ENCODE peak calls at places on chromosomes 7 and 10, in eight cellular contexts. L is HL-60, U is ovary, S is left ventricle myocardium inferior, W is neural progenitor cell, G is caudate nucleus, C is pancreas, N is tibial artery. A is an unnamed sample.

GRCh38 chr7:142033154-142033553 is 37.5 kb downstream of the MGAM start:
- DNase-seq in L (no peak), U (no peak), S (no peak), W (no peak), G (no peak), C (no peak), N (no peak), A (no peak)

GRCh38 chr10:84452006-84452405 is 123.6 kb downstream of the CCSER2 start:
- DNase-seq in L (no peak), U (no peak), S (no peak), W (no peak), G (peak), C (no peak), N (no peak), A (no peak)

GRCh38 chr10:103853428-103854264 is 1.7 kb downstream of the SH3PXD2A start:
- DNase-seq in L (no peak), U (no peak), S (no peak), W (no peak), G (no peak), C (no peak), N (no peak), A (no peak)

GRCh38 chr7:388023-388355 is 98.0 kb downstream of the FOXL3 start:
- DNase-seq in L (no peak), U (no peak), S (no peak), W (no peak), G (no peak), C (no peak), N (no peak), A (no peak)

GRCh38 chr10:98624963-98625362 is 178.2 kb upstream of the HPS1 start:
- DNase-seq in L (no peak), U (no peak), S (no peak), W (no peak), G (no peak), C (no peak), N (no peak), A (no peak)

GRCh38 chr10:75708060-75708459 is 276.6 kb downstream of the LRMDA start:
- DNase-seq in L (no peak), U (no peak), S (no peak), W (no peak), G (no peak), C (no peak), N (no peak), A (peak)

GRCh38 chr7:108263364-108263951 is 133.3 kb upstream of the LAMB4 start:
- DNase-seq in L (no peak), U (no peak), S (no peak), W (no peak), G (no peak), C (no peak), N (no peak), A (no peak)

GRCh38 chr10:6300106-6300783 is 97.5 kb downstream of the PFKFB3 start:
- DNase-seq in L (peak), U (no peak), S (no peak), W (no peak), G (no peak), C (no peak), N (peak), A (no peak)

GRCh38 chr10:34885901-34886300 is 70.8 kb upstream of the PARD3 start:
- DNase-seq in L (no peak), U (no peak), S (no peak), W (no peak), G (no peak), C (no peak), N (no peak), A (no peak)

DNA sequence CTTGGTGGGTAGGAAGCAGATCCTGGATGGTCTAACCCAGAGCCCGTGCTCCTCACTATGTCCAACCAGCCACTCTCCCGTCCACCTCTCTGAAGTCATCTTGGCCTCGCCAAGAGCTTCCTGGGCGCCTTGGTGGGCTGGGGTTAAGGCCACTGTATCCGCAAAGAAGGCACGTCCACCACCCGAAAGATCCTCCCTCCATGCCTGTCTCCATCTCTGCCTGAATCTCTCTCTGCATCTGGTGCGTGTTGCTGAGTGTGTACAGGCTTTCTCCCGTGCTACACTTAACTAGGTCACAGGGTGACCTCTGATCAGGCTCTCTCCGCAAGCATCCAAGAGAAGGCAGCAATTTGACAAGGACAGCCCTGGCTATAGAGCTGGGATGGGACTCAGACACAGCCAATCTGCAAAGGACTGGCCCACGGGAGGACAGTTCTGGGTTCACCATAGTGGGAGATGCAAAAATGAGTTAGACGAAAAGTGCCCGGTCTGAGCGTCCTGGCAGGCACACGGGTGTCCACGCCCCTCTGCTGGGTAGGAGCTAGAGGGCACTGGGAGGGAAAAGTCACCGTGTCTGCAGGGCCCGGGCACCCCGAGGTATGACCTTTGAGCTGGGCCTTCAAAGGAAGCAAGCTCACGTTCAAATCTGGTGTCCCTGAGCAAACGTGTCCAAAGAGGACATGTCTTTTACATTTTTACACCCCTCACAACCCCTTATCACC is 9.4 kb upstream of the RFC2 start:
- DNase-seq in L (no peak), U (no peak), S (no peak), W (no peak), G (no peak), C (no peak), N (no peak), A (no peak)
- H3K27ac ChIP-seq in L (no peak), U (no peak), S (no peak), W (no peak), G (no peak), C (no peak), N (no peak), A (no peak)

GRCh38 chr10:43361532-43362190 is 9.8 kb upstream of the FXYD4 start:
- DNase-seq in L (no peak), U (no peak), S (no peak), W (no peak), G (no peak), C (no peak), N (no peak), A (no peak)

GRCh38 chr10:43360086-43360485 is 11.3 kb upstream of the FXYD4 start:
- DNase-seq in L (no peak), U (no peak), S (no peak), W (no peak), G (no peak), C (no peak), N (no peak), A (no peak)

DNA sequence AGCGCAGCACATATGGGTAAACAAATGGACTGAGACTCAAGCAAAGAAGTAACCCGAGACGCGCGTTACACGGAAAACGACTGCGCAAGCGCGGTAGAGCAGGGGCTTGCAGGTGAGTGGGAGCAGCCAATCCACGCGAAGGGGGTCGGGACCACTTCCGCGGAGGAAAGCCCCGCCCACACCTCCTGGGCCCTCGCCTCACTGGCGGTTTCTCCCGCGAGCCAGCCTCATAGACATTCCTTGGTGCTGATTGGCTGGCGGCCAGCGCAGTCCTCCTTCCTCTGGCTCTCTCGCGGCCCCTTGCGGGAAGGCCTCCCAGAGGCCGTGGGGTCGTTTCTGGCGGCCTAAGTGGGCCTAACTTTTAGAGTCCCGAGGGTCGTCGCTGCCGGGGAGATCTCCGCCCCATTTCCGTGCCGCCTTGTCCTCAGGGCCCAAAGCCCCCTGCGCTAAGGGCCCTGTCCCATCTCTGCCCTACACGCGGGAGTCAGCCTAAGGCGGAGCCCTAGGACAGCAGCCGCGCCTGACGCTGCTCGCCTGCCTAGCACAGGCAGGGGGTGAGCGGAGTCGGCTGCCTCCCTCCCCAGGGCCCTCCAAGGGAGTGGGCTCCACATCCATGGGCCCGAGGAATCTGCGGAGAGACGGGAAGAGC is 9.1 kb upstream of the FXYD4 start:
- DNase-seq in L (peak), U (peak), S (peak), W (peak), G (peak), C (peak), N (peak), A (peak)
- H3K27ac ChIP-seq in L (no peak), U (no peak), S (peak), W (no peak), G (peak), C (peak), N (peak), A (peak)

DNA sequence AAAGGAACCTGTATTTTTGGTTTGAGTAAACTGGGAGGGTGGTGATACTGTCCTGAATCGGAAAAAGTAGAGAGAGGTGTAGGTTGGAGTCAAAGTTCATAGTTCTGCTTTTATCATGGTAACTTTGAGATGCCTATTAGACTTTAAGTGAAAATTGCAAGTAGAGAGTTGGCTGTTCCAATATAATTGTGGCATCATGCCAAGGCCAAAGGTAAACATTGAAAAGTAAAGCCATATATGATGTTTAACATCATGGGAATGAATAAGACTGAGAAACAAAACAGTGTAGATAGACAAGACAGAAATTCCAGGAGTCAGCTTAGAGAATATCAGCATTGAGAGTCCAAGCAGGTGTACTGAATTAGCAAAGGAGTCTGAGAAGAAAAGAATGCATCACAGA is 570.9 kb downstream of the HTR7 start:
- DNase-seq in L (no peak), U (no peak), S (no peak), W (no peak), G (no peak), C (no peak), N (no peak), A (no peak)
- H3K27ac ChIP-seq in L (no peak), U (no peak), S (no peak), W (no peak), G (no peak), C (no peak), N (no peak), A (no peak)

DNA sequence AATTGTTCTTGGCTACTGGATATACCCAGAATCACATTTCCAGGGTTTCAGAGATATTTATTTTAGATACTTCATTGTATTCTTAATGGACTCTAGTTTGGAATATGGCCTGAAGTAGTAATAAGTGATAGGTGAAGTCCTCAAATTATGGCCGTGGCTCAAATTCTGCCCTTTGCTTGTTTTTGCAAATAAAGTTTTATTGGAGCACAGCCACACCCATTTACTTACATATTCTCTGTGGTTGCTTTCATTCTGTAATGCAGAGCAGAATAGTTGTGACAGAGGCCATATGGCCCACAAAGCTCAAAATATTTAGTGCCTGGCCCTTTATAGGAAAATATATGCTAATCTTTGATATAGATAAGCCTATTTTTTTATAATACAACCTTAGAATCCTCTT is 19.5 kb downstream of the ANLN start:
- DNase-seq in L (no peak), U (no peak), S (no peak), W (no peak), G (no peak), C (no peak), N (no peak), A (no peak)
- H3K27ac ChIP-seq in L (no peak), U (no peak), S (no peak), W (no peak), G (peak), C (no peak), N (no peak), A (no peak)

DNA sequence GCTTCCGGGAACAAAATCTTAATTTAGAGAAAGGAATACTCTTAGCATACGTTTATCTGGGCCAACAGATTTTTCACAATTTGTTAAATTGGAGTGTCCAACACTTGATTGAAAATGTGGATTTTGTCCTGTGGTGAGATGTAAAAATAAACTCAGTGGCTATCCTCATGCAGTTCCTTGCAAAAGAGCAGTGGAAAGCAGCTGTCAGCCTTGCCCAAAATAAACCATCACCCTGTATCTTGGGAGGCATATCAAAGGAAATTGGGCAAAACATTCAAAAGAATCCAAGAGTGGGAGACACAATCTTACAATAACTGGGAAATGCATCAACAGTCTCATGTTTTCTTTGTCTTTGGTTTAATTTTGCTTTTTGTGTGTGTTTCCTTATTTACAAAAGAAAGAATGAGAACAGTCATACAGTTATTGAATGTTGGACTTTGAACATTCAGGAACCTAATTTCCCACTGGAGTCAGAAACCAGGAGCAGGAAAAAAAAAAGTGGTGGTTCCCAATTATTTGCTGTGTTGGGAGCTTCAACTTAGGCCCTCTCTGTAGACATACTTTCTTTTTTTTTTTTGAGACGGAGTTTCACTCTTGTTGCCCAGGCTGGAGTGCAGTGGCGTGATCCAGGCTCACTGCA is 44.4 kb upstream of the DGKI start:
- DNase-seq in L (no peak), U (no peak), S (no peak), W (no peak), G (no peak), C (no peak), N (no peak), A (no peak)
- H3K27ac ChIP-seq in L (no peak), U (no peak), S (peak), W (no peak), G (no peak), C (no peak), N (peak), A (no peak)

GRCh38 chr10:46002916-46003693 is 27.3 kb downstream of the NCOA4 start:
- DNase-seq in L (no peak), U (no peak), S (no peak), W (no peak), G (no peak), C (no peak), N (no peak), A (no peak)
- H3K27ac ChIP-seq in L (no peak), U (no peak), S (no peak), W (no peak), G (no peak), C (no peak), N (no peak), A (no peak)

DNA sequence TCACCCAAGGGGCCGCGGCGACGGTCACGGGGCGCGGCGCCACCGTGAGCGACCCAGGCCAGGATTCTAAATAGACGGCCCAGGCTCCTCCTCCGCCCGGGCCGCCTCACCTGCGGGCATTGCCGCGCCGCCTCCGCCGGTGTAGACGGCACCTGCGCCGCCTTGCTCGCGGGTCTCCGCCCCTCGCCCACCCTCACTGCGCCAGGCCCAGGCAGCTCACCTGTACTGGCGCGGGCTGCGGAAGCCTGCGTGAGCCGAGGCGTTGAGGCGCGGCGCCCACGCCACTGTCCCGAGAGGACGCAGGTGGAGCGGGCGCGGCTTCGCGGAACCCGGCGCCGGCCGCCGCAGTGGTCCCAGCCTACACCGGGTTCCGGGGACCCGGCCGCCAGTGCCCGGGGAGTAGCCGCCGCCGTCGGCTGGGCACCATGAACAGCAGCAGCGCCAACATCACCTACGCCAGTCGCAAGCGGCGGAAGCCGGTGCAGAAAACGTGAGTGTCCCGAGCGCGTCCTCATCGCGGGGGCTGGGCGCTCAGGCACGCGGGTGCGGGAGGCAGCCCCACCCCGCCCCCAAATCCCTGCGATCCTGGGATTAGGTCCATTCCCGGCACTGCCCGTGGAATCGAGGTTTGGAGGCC is 506 bp downstream of the AHR start:
- DNase-seq in L (peak), U (peak), S (peak), W (peak), G (no peak), C (peak), N (peak), A (no peak)
- H3K27ac ChIP-seq in L (peak), U (peak), S (peak), W (no peak), G (peak), C (peak), N (peak), A (peak)

GRCh38 chr10:113058175-113058961 is 108.3 kb downstream of the TCF7L2 start:
- DNase-seq in L (no peak), U (no peak), S (no peak), W (peak), G (no peak), C (no peak), N (no peak), A (no peak)
- H3K27ac ChIP-seq in L (no peak), U (no peak), S (peak), W (peak), G (peak), C (no peak), N (peak), A (no peak)

DNA sequence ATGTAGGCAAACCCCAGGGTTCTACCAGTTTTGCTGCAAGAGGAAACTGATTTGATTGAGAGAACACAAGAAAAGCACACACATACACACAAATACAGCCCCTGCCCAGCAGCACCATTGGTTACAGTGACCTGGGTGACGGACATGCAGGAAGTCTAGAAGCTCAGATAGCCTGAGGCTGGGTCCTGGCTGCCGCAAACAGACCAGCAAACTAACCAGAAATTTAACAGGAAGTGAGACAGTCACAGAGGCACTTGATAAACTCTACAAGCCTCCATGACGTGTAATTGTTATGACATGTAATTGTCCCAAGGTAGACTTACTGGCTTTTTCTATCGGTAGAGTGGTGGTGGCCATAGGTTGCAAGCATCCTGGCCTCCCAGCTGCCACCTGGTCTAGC is 58.9 kb downstream of the PRKAR2B start:
- DNase-seq in L (no peak), U (no peak), S (no peak), W (no peak), G (no peak), C (no peak), N (no peak), A (no peak)
- H3K27ac ChIP-seq in L (no peak), U (no peak), S (no peak), W (no peak), G (no peak), C (no peak), N (no peak), A (no peak)

A was measured in epithelial cell of prostate.